ENCODE peak calls at places on chromosomes 1 and 21, in nine cellular contexts. W is stimulated activated CD4-positive, alpha-beta T cell treated with anti-CD3 and anti-CD28 coated beads, Interleukin-2, amount 100 ng/mL, for 24 hours; S is NCI-H146; C is activated T-cell treated with anti-CD3 and anti-CD28 coated beads, Interleukin-2, amount 50 U/mL, for 4 hours; O is omental fat pad; D is Panc1; Q is A549; F is NCI-H1048; E is mucosa of descending colon. M is an unnamed sample.

GRCh38 chr21:31731112-31731801 is 661 bp downstream of the SCAF4 start:
- DNase-seq in W (peak; percentile 52), E (peak; percentile 75), C (peak; percentile 49), F (no peak), D (no peak), Q (peak; percentile 16), S (peak; percentile 35), O (peak; percentile 29), M (peak; percentile 51)

GRCh38 chr1:21278208-21278861 is 11.9 kb downstream of the ECE1 start:
- DNase-seq in Q (no peak), F (no peak), W (no peak), C (no peak), S (no peak), D (no peak), E (peak; percentile 24), O (no peak), M (no peak)

GRCh38 chr1:51627672-51628071 is 10.8 kb downstream of the OSBPL9 start:
- DNase-seq in E (no peak), C (no peak), S (peak; percentile 14), D (no peak), Q (no peak), W (no peak), O (no peak), F (no peak), M (no peak)

GRCh38 chr1:199161319-199161680 is 522.5 kb downstream of the PTPRC start:
- DNase-seq in W (no peak), S (no peak), D (no peak), O (no peak), F (no peak), Q (no peak), C (no peak), E (no peak), M (no peak)

GRCh38 chr1:22489823-22490222 is 38.2 kb downstream of the ZBTB40 start:
- DNase-seq in F (no peak), C (no peak), W (no peak), Q (no peak), D (no peak), E (no peak), O (no peak), S (no peak), M (no peak)

GRCh38 chr1:30912203-30912602 is 3.6 kb upstream of the SDC3 start:
- DNase-seq in E (no peak), W (no peak), C (no peak), F (no peak), Q (no peak), D (no peak), O (no peak), S (no peak), M (no peak)

GRCh38 chr1:236799001-236799400 is 3.9 kb downstream of the MTR start:
- DNase-seq in S (no peak), O (no peak), D (no peak), Q (no peak), E (no peak), C (no peak), W (no peak), F (no peak), M (no peak)

GRCh38 chr1:22738522-22738921 is 27.9 kb downstream of the EPHB2 start:
- DNase-seq in O (no peak), D (peak; percentile 56), S (no peak), W (no peak), C (no peak), E (no peak), F (no peak), Q (no peak), M (no peak)

GRCh38 chr1:46526013-46526688 is 25.3 kb downstream of the KNCN start:
- DNase-seq in O (no peak), S (no peak), E (no peak), Q (no peak), C (no peak), D (no peak), W (no peak), F (no peak), M (no peak)

GRCh38 chr1:234322979-234323378 is 50.3 kb upstream of the COA6 start:
- DNase-seq in O (no peak), S (peak; percentile 59), E (peak; percentile 54), D (no peak), W (peak; percentile 56), Q (no peak), F (no peak), C (peak; percentile 57), M (peak; percentile 40)

GRCh38 chr1:64001038-64001437 is 202.4 kb upstream of the UBE2U start:
- DNase-seq in O (no peak), F (no peak), E (no peak), D (no peak), S (no peak), W (no peak), Q (no peak), C (no peak), M (no peak)

GRCh38 chr1:16617101-16617727 is 3.9 kb upstream of the NBPF1 start:
- DNase-seq in O (no peak), F (no peak), D (no peak), S (no peak), Q (no peak), W (peak; percentile 17), C (no peak), E (peak; percentile 7), M (no peak)

GRCh38 chr1:43388021-43388575 is 1.5 kb downstream of the MED8 start:
- DNase-seq in C (no peak), F (no peak), D (no peak), W (no peak), Q (no peak), O (no peak), S (no peak), E (no peak), M (no peak)

GRCh38 chr1:48674641-48675040 is 102.0 kb downstream of the BEND5 start:
- DNase-seq in F (no peak), C (no peak), Q (no peak), D (no peak), E (no peak), S (no peak), O (no peak), W (no peak), M (no peak)

GRCh38 chr1:211327341-211327921 is 798 bp downstream of the TRAF5 start:
- DNase-seq in C (no peak), O (no peak), D (no peak), Q (peak; percentile 13), F (no peak), W (peak; percentile 45), E (peak; percentile 60), S (peak; percentile 90), M (peak; percentile 29)

GRCh38 chr1:245058436-245058835 is 96.3 kb upstream of the KIF26B start:
- DNase-seq in W (no peak), D (no peak), Q (no peak), E (no peak), C (no peak), O (no peak), S (no peak), F (no peak), M (no peak)

GRCh38 chr1:243345205-243345604 is 89.4 kb downstream of the SDCCAG8 start:
- DNase-seq in S (no peak), D (no peak), W (no peak), Q (no peak), F (no peak), E (no peak), C (no peak), O (no peak), M (no peak)

GRCh38 chr1:48823161-48823560 is 46.5 kb upstream of the BEND5 start:
- DNase-seq in E (peak; percentile 40), C (no peak), F (no peak), D (no peak), W (no peak), S (peak; percentile 10), Q (no peak), O (no peak), M (no peak)

GRCh38 chr1:63486679-63487078 is 36.3 kb downstream of the ITGB3BP start:
- DNase-seq in S (no peak), C (no peak), D (no peak), F (no peak), O (no peak), Q (no peak), W (no peak), E (no peak), M (no peak)

GRCh38 chr1:223001653-223002634 is 141.1 kb downstream of the TLR5 start:
- DNase-seq in Q (no peak), W (no peak), E (no peak), C (no peak), F (no peak), S (peak; percentile 10), O (no peak), D (no peak), M (no peak)

GRCh38 chr1:50422946-50423669 is at the start of gene DMRTA2:
- DNase-seq in Q (peak; percentile 87), C (no peak), D (no peak), S (peak; percentile 80), O (no peak), F (no peak), E (peak; percentile 22), W (no peak), M (no peak)

GRCh38 chr1:32893198-32894018 is 7.1 kb downstream of the HPCA start:
- DNase-seq in Q (peak; percentile 41), S (peak; percentile 21), C (peak; percentile 22), D (no peak), E (peak; percentile 76), O (no peak), F (no peak), W (no peak), M (no peak)

GRCh38 chr1:223652436-223652901 is 13.0 kb downstream of the CAPN8 start:
- DNase-seq in W (no peak), E (no peak), D (no peak), C (no peak), S (peak; percentile 26), F (no peak), Q (no peak), O (no peak), M (no peak)

GRCh38 chr1:36438715-36439114 is 11.5 kb downstream of the OSCP1 start:
- DNase-seq in Q (no peak), D (no peak), F (no peak), O (no peak), E (no peak), S (no peak), W (no peak), C (no peak), M (no peak)

GRCh38 chr1:156289857-156290256 is 5.6 kb downstream of the GLMP start:
- DNase-seq in S (no peak), C (no peak), O (no peak), D (no peak), F (no peak), Q (no peak), W (no peak), E (no peak), M (no peak)

GRCh38 chr1:34785231-34785874 is 4.3 kb downstream of the GJB3 start:
- DNase-seq in E (no peak), D (no peak), O (no peak), Q (no peak), F (no peak), W (no peak), C (no peak), S (no peak), M (no peak)

GRCh38 chr1:53651356-53651755 is 87.6 kb downstream of the GLIS1 start:
- DNase-seq in S (no peak), C (no peak), W (no peak), O (no peak), Q (no peak), D (no peak), F (no peak), E (no peak), M (no peak)

GRCh38 chr1:15351301-15351700 is 58.4 kb upstream of the EFHD2 start:
- DNase-seq in C (no peak), W (no peak), D (no peak), S (no peak), F (no peak), Q (no peak), O (no peak), E (peak; percentile 61), M (no peak)